ENCODE peak calls at places on chromosomes 3 and 15, in eight cellular contexts. R, G, L, Z, N, U, K and O are unnamed samples.

GRCh38 chr3:185685231-185686035 is 99.3 kb downstream of the SENP2 start:
- DNase-seq in U (no peak), L (no peak), Z (no peak), N (no peak), K (peak; percentile 1), R (no peak), G (no peak), O (no peak)

GRCh38 chr3:52401021-52401420 is 43.9 kb downstream of the SEMA3G start:
- DNase-seq in K (no peak), R (no peak), L (no peak), G (no peak), U (no peak), N (peak; percentile 32), Z (no peak), O (no peak)

GRCh38 chr3:137259709-137260108 is 301.9 kb downstream of the IL20RB start:
- DNase-seq in G (no peak), N (peak; percentile 24), Z (no peak), L (peak; percentile 71), K (no peak), U (no peak), R (no peak), O (no peak)

GRCh38 chr3:180624714-180625113 is 22.8 kb downstream of the TTC14 start:
- DNase-seq in G (no peak), K (no peak), U (no peak), N (no peak), R (no peak), L (no peak), Z (no peak), O (no peak)

GRCh38 chr3:192655040-192655439 is 72.3 kb downstream of the FGF12 start:
- DNase-seq in R (no peak), Z (no peak), K (no peak), G (no peak), U (no peak), N (no peak), L (no peak), O (no peak)

GRCh38 chr3:188152660-188153497 is 1.1 kb upstream of the LPP start:
- DNase-seq in Z (peak; percentile 51), G (peak; percentile 84), N (no peak), R (peak; percentile 49), U (peak; percentile 47), L (peak; percentile 84), K (no peak), O (peak; percentile 90)

GRCh38 chr3:21109056-21109455 is 642.0 kb downstream of the ZNF385D start:
- DNase-seq in N (no peak), Z (no peak), G (no peak), R (no peak), L (no peak), K (no peak), U (no peak), O (no peak)

GRCh38 chr15:31004220-31004733 is 12.8 kb upstream of the MTMR10 start:
- DNase-seq in R (peak; percentile 36), N (peak; percentile 42), U (no peak), G (no peak), K (no peak), L (peak; percentile 58), Z (no peak), O (no peak)

GRCh38 chr15:28969511-28970085 is 83.8 kb downstream of the APBA2 start:
- DNase-seq in G (no peak), L (peak; percentile 44), R (no peak), N (no peak), K (no peak), U (no peak), Z (no peak), O (no peak)

GRCh38 chr3:24043985-24044384 is 98.9 kb downstream of the NR1D2 start:
- DNase-seq in R (no peak), Z (no peak), L (no peak), K (no peak), N (no peak), U (no peak), G (no peak), O (no peak)

DNA sequence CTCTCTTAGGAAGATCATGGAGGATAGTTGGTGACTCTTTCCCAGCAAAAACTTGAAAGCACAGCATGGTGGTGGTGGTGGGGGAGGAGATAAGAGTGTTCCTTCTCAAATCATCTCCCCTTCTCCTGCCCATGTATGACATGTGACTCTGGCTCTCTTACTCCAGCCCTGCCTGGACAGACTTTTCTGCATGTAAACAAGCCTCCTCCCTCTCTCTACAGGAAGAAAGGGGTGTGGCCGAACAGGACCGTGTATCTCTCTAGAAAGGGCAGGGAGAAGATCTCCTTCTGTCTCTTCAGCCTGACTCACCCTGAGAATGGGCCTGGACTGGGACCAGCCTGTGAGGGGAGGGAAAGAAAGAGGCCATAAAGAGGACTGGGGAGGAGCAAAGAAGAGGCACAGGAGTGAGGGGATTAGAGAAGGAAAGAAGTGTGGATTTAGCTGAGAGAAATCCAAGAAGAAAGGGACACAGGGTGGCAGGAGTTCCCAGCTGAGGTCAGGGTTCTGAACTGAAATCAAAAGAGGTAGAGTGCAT is 1.5 kb downstream of the CELF6 start:
- DNase-seq in Z (no peak), K (no peak), U (no peak), R (no peak), N (peak; percentile 70), G (no peak), L (no peak), O (no peak)
- H3K4me3 ChIP-seq in Z (no peak overlapping the region), K (no peak overlapping the region), U (no peak overlapping the region), R (no peak overlapping the region), N (peak overlapping the region; percentile 59), G (no peak overlapping the region), L (no peak overlapping the region), O (no peak overlapping the region)

GRCh38 chr15:92629975-92630626 is 25.5 kb downstream of the FAM174B start:
- DNase-seq in U (no peak), R (peak; percentile 11), N (no peak), K (no peak), Z (no peak), L (peak; percentile 29), G (no peak), O (no peak)

GRCh38 chr15:92629276-92629974 is 26.1 kb downstream of the FAM174B start:
- DNase-seq in U (no peak), L (peak; percentile 23), R (peak; percentile 16), N (no peak), Z (no peak), G (no peak), K (no peak), O (no peak)

GRCh38 chr15:92633001-92633400 is 22.6 kb downstream of the FAM174B start:
- DNase-seq in G (no peak), L (no peak), N (no peak), K (no peak), R (no peak), Z (no peak), U (no peak), O (no peak)

GRCh38 chr15:92633418-92633817 is 22.2 kb downstream of the FAM174B start:
- DNase-seq in K (no peak), N (no peak), U (no peak), G (no peak), L (no peak), Z (no peak), R (no peak), O (no peak)

DNA sequence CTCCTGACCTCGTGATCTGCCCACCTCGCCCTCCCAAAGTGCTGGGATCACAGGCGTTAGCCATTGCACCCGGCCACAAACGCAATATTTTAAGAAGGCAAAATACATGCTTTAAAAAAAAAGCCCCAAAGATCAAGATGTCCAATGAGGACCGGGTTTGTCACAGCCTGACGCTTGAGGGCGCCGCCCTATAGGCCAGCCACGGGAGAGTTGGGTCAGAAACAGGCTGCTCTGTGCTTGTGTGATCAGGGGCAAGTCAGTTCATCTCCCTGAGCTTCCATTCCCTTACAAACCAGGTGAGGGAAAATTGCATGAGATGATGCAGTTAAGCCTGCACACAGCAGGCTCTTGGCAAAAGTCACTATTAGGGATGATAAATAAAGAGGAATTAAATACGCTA is 23.9 kb downstream of the FAM174B start:
- DNase-seq in Z (no peak), G (no peak), U (no peak), R (peak; percentile 22), L (peak; percentile 38), N (no peak), K (no peak), O (no peak)
- H3K4me3 ChIP-seq in Z (no peak overlapping the region), G (no peak overlapping the region), U (no peak overlapping the region), R (no peak overlapping the region), L (peak overlapping the region; percentile 46), N (no peak overlapping the region), K (no peak overlapping the region), O (no peak overlapping the region)

GRCh38 chr3:79012946-79013362 is 754.8 kb downstream of the ROBO1 start:
- DNase-seq in Z (no peak), K (no peak), R (no peak), U (no peak), N (no peak), L (no peak), G (no peak), O (no peak)
- H3K4me3 ChIP-seq in Z (no peak overlapping the region), K (no peak overlapping the region), R (no peak overlapping the region), U (no peak overlapping the region), N (peak overlapping the region; percentile 5), L (no peak overlapping the region), G (no peak overlapping the region), O (no peak overlapping the region)

GRCh38 chr3:1513662-1514061 is 420.8 kb downstream of the CNTN6 start:
- DNase-seq in K (no peak), G (no peak), R (no peak), U (no peak), L (peak; percentile 85), N (no peak), Z (no peak), O (no peak)

GRCh38 chr3:1515842-1516241 is 423.0 kb downstream of the CNTN6 start:
- DNase-seq in R (no peak), N (no peak), L (no peak), G (no peak), K (no peak), Z (no peak), U (no peak), O (no peak)
- H3K4me3 ChIP-seq in R (no peak overlapping the region), N (no peak overlapping the region), L (no peak overlapping the region), G (no peak overlapping the region), K (no peak overlapping the region), Z (no peak overlapping the region), U (no peak overlapping the region), O (no peak overlapping the region)

GRCh38 chr15:89378699-89379422 is 44.2 kb upstream of the POLG start:
- DNase-seq in L (no peak), K (no peak), U (no peak), Z (no peak), G (no peak), R (no peak), N (peak; percentile 3), O (no peak)
- H3K4me3 ChIP-seq in L (no peak overlapping the region), K (no peak overlapping the region), U (no peak overlapping the region), Z (no peak overlapping the region), G (peak overlapping the region; percentile 9), R (peak overlapping the region; percentile 48), N (no peak overlapping the region), O (no peak overlapping the region)